ENCODE peak calls at places on chromosomes 12 and 14, in four cellular contexts. K is GM12878, J is K562, E is HL-60. N is an unnamed sample.

GRCh38 chr14:54362089-54362504 is 34.7 kb upstream of the CDKN3 start:
- DNase-seq in K (no peak), J (no peak), E (no peak), N (no peak)

GRCh38 chr14:103550451-103551337 is 11.8 kb downstream of the BAG5 start:
- DNase-seq in K (no peak), J (no peak), E (no peak), N (no peak)

GRCh38 chr12:48783432-48783831 is 5.5 kb downstream of the ADCY6 start:
- DNase-seq in K (no peak), J (no peak), E (no peak), N (no peak)

GRCh38 chr12:15979096-15980091 is 68.3 kb downstream of the DERA start:
- DNase-seq in K (no peak), J (peak; percentile 24), E (no peak), N (no peak)

GRCh38 chr12:69519871-69520270 is 49.7 kb downstream of the FRS2 start:
- DNase-seq in K (no peak), J (no peak), E (no peak), N (no peak)

GRCh38 chr14:76784266-76784874 is 23.1 kb downstream of the VASH1 start:
- DNase-seq in K (no peak), J (no peak), E (no peak), N (no peak)

GRCh38 chr12:72723732-72724131 is 451.6 kb downstream of the TRHDE start:
- DNase-seq in K (no peak), J (no peak), E (no peak), N (no peak)

GRCh38 chr12:117664169-117664568 is 302.7 kb upstream of the NOS1 start:
- DNase-seq in K (no peak), J (no peak), E (no peak), N (no peak)

GRCh38 chr12:29415111-29415510 is 34.1 kb upstream of the ERGIC2 start:
- DNase-seq in K (no peak), J (no peak), E (no peak), N (no peak)

GRCh38 chr14:76977793-76978730 is 50.4 kb downstream of the IRF2BPL start:
- DNase-seq in K (peak; percentile 81), J (peak; percentile 63), E (peak; percentile 81), N (peak; percentile 74)

DNA sequence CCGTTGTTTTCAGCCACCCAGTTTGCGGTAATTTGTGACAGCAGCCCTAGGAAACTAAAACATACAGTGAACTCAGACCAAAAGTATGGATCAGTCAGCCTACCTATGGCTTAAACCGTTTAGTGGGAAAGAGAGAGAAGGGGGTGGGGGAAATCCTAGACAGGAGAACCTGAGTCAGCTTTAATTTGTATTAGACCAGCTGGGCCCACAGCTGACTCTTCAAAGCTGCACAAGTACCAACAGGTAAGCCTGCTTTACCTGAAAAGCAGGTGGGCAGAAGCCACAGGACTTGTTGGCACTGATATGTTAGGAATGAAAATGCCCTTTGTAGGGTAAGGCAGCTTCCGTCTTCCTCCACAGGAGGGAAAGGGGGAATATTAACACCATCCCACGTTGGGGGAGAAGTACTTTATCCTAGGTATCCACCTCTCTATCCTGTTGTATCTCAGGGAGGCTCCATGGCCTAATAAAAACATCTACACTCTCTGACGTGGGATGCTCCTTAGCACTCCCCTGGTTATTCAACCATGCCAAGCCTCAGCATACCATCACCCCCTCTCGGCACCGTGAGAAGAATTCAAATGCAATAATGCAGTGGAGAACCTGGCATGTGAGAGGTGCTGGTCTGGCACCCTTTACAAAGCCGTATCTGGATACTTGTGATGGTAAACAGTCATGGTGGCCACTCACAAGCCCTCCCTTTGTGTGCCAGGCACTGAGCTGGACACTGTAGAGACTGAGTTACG is 70.3 kb downstream of the STON2 start:
- DNase-seq in K (no peak), J (no peak), E (no peak), N (no peak)
- TF ChIP-seq SPI1 in K (no peak), J (no peak), E (no peak), N (no peak)

GRCh38 chr14:83162351-83162929 is 1628.8 kb upstream of the SEL1L start:
- DNase-seq in K (no peak), J (no peak), E (no peak), N (no peak)
- TF ChIP-seq SPI1 in K (no peak), J (no peak), E (no peak), N (no peak)

DNA sequence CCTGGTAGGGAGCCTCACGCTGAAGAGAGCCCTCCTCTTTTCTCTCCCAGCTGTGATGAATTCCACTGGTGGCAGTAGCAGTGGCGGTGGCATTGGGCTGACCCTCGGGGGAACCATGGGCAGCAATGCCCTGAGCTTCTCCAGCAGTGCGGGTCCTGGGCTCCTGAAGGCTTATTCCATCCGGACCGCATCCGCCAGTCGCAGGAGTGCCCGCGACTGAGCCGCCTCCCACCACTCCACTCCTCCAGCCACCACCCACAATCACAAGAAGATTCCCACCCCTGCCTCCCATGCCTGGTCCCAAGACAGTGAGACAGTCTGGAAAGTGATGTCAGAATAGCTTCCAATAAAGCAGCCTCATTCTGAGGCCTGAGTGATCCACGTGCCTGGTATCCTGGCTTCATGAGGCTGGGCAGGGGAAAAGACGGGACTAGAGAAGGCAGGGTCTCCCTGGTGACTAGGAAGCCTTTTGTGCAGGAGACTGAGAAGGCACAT is 15.5 kb downstream of the KRT7 start:
- DNase-seq in K (no peak), J (no peak), E (no peak), N (no peak)
- TF ChIP-seq SPI1 in K (no peak), J (no peak), E (no peak), N (no peak)

GRCh38 chr14:99391671-99392070 is 89.0 kb downstream of the SETD3 start:
- DNase-seq in K (no peak), J (no peak), E (no peak), N (no peak)
- TF ChIP-seq SPI1 in K (no peak), J (no peak), E (no peak), N (no peak)